ENCODE peak calls at places on chromosome 11, in nine cellular contexts. U, P, W, L, F, G, J, Q and X are unnamed samples.

GRCh38 chr11:11550534-11550933 is 71.3 kb downstream of the GALNT18 start:
- DNase-seq in U (no peak), P (no peak), W (no peak), L (no peak), F (no peak), G (no peak), J (no peak), Q (no peak), X (no peak)

GRCh38 chr11:43916621-43917020 is 25.8 kb upstream of the C11orf96 start:
- DNase-seq in U (no peak), P (no peak), W (no peak), L (no peak), F (no peak), G (no peak), J (no peak), Q (no peak), X (no peak)

GRCh38 chr11:70158201-70158600 is 44.9 kb upstream of the FADD start:
- DNase-seq in U (no peak), P (peak), W (peak), L (no peak), F (no peak), G (no peak), J (no peak), Q (peak), X (peak)

GRCh38 chr11:78941226-78941851 is 366.7 kb upstream of the NARS2 start:
- DNase-seq in U (no peak), P (no peak), W (no peak), L (no peak), F (no peak), G (no peak), J (peak), Q (no peak), X (no peak)

GRCh38 chr11:70018816-70019215 is 59.3 kb upstream of the ANO1 start:
- DNase-seq in U (no peak), P (no peak), W (no peak), L (no peak), F (no peak), G (no peak), J (no peak), Q (no peak), X (no peak)

GRCh38 chr11:12692238-12693074 is 18.2 kb downstream of the TEAD1 start:
- DNase-seq in U (no peak), P (peak), W (no peak), L (no peak), F (peak), G (peak), J (peak), Q (no peak), X (peak)

GRCh38 chr11:134504146-134504905 is 92.3 kb upstream of the B3GAT1 start:
- DNase-seq in U (no peak), P (no peak), W (no peak), L (no peak), F (no peak), G (no peak), J (no peak), Q (no peak), X (no peak)

GRCh38 chr11:87722756-87723599 is 452.3 kb downstream of the RAB38 start:
- DNase-seq in U (no peak), P (peak), W (peak), L (no peak), F (no peak), G (no peak), J (no peak), Q (peak), X (peak)

GRCh38 chr11:12517741-12518140 is 140.4 kb downstream of the PARVA start:
- DNase-seq in U (no peak), P (no peak), W (no peak), L (no peak), F (no peak), G (no peak), J (no peak), Q (no peak), X (no peak)

GRCh38 chr11:61765550-61766253 is 13.3 kb downstream of the MYRF start:
- DNase-seq in U (no peak), P (no peak), W (no peak), L (no peak), F (no peak), G (no peak), J (no peak), Q (no peak), X (no peak)